ENCODE peak calls at places on chromosomes 7 and 10, in six cellular contexts. W is RWPE1, I is fibroblast of villous mesenchyme, H is GM10248, L is IMR-90, M is endothelial cell. C is an unnamed sample.

GRCh38 chr7:4629287-4629905 is 52.7 kb upstream of the FOXK1 start:
- DNase-seq in I (no peak), M (no peak), H (no peak), L (no peak), W (no peak), C (no peak)

GRCh38 chr10:123848564-123849457 is 42.8 kb downstream of the CPXM2 start:
- DNase-seq in M (no peak), L (no peak), W (no peak), H (no peak), I (no peak), C (peak)

GRCh38 chr7:66267249-66267648 is 62.1 kb downstream of the TPST1 start:
- DNase-seq in L (peak), H (no peak), M (no peak), W (no peak), I (peak), C (no peak)

GRCh38 chr7:20152511-20152910 is 64.7 kb downstream of the MACC1 start:
- DNase-seq in M (no peak), I (peak), L (peak), H (no peak), W (peak), C (no peak)

GRCh38 chr10:75941181-75941580 is 509.8 kb downstream of the LRMDA start:
- DNase-seq in W (no peak), I (no peak), H (no peak), L (no peak), M (no peak), C (no peak)

GRCh38 chr10:97256356-97256755 is 36.1 kb downstream of the ARHGAP19 start:
- DNase-seq in W (no peak), L (no peak), H (no peak), I (no peak), M (no peak), C (no peak)

GRCh38 chr10:113621799-113622198 is 42.0 kb downstream of the NRAP start:
- DNase-seq in I (no peak), L (no peak), M (no peak), H (no peak), W (no peak), C (no peak)

GRCh38 chr10:93818086-93818485 is 60.4 kb downstream of the LGI1 start:
- DNase-seq in L (no peak), H (no peak), I (no peak), M (no peak), W (no peak), C (no peak)

GRCh38 chr7:155521743-155522398 is 24.5 kb downstream of the CNPY1 start:
- DNase-seq in H (no peak), I (no peak), M (no peak), L (no peak), W (no peak), C (no peak)

GRCh38 chr7:116582164-116582732 is 57.4 kb downstream of the CAV1 start:
- DNase-seq in H (no peak), M (no peak), W (peak), L (peak), I (peak), C (no peak)

GRCh38 chr7:78620931-78621330 is 822.4 kb downstream of the PHTF2 start:
- DNase-seq in M (peak), L (peak), H (no peak), W (peak), I (peak), C (no peak)

GRCh38 chr7:17298840-17299476 is 506 bp downstream of the AHR start:
- DNase-seq in W (peak), M (peak), I (peak), H (peak), L (peak), C (no peak)

GRCh38 chr10:124223711-124224085 is 130.3 kb upstream of the CHST15 start:
- DNase-seq in M (no peak), I (no peak), H (no peak), W (no peak), L (no peak), C (no peak)

GRCh38 chr10:125700355-125700911 is 17.5 kb upstream of the TEX36 start:
- DNase-seq in W (no peak), H (no peak), I (peak), M (no peak), L (peak), C (no peak)

GRCh38 chr10:100340948-100341847 is 5.8 kb upstream of the SCD start:
- DNase-seq in W (no peak), M (no peak), L (no peak), H (no peak), I (no peak), C (no peak)

GRCh38 chr7:40072268-40072667 is 62.2 kb downstream of the MPLKIP start:
- DNase-seq in W (no peak), M (no peak), I (no peak), H (no peak), L (no peak), C (peak)

GRCh38 chr10:98602224-98602623 is 155.5 kb upstream of the HPS1 start:
- DNase-seq in L (no peak), I (no peak), W (no peak), H (no peak), M (no peak), C (no peak)

GRCh38 chr10:517872-518475 is 171.5 kb downstream of the DIP2C start:
- DNase-seq in M (no peak), I (no peak), H (no peak), W (no peak), L (no peak), C (no peak)

GRCh38 chr10:31041011-31041410 is 9.3 kb upstream of the ZNF438 start:
- DNase-seq in L (peak), M (no peak), H (no peak), W (no peak), I (no peak), C (no peak)

GRCh38 chr7:159114981-159115380 is 29.7 kb downstream of the VIPR2 start:
- DNase-seq in H (no peak), I (no peak), W (no peak), L (no peak), M (no peak), C (no peak)

GRCh38 chr10:27661511-27662286 is 83.9 kb downstream of the MKX start:
- DNase-seq in W (no peak), H (no peak), M (no peak), L (no peak), I (no peak), C (no peak)

GRCh38 chr10:24920907-24921881 is 31.2 kb downstream of the PRTFDC1 start:
- DNase-seq in L (peak), I (peak), W (peak), M (no peak), H (peak), C (peak)

GRCh38 chr7:36119005-36119711 is 33.9 kb upstream of the EEPD1 start:
- DNase-seq in L (peak), H (no peak), I (peak), M (no peak), W (peak), C (no peak)

GRCh38 chr10:84201682-84202081 is 7.3 kb downstream of the CDHR1 start:
- DNase-seq in L (no peak), H (no peak), W (no peak), I (no peak), M (no peak), C (no peak)

GRCh38 chr7:73703985-73704639 is 15.4 kb downstream of the STX1A start:
- DNase-seq in H (peak), M (peak), L (peak), W (no peak), I (peak), C (no peak)

GRCh38 chr10:89086801-89087513 is 96.4 kb downstream of the FAS start:
- DNase-seq in M (no peak), H (no peak), L (peak), W (no peak), I (peak), C (no peak)

GRCh38 chr10:122341141-122341810 is 33.2 kb upstream of the PLEKHA1 start:
- DNase-seq in L (no peak), M (no peak), H (no peak), I (peak), W (no peak), C (no peak)

GRCh38 chr7:158957507-158957900 is 101.1 kb downstream of the DYNC2I1 start:
- DNase-seq in W (peak), I (no peak), L (no peak), H (no peak), M (no peak), C (no peak)

GRCh38 chr10:71644307-71645180 is 75.0 kb downstream of the C10orf105 start:
- DNase-seq in M (no peak), W (no peak), I (no peak), H (peak), L (no peak), C (no peak)

DNA sequence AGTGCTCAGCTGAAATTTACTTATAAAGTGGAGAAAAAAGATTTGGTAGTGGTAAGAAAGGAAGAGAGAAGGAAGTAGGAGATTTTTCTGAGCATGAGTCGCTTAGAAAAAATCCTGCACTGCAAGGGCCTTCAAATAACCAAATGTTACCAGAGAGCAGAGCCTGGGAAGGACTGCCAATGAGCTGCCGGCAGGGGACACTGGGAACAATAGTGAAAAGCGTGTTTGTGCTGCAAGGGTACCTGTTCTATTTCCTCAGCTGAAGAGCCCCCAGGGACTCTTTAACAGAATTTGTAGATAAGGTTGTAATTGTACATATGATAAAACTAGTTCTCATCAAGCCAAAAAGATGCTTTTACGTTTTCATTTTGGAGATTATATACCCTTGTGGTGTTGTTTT is 696.3 kb upstream of the C7orf33 start:
- DNase-seq in I (no peak), M (no peak), W (no peak), H (no peak), L (no peak), C (no peak)
- TF ChIP-seq CTCF in I (no peak), M (no peak), W (no peak), H (no peak), L (no peak), C (no peak)

GRCh38 chr7:95476904-95477594 is 8.7 kb upstream of the ASB4 start:
- DNase-seq in H (peak), M (peak), W (peak), L (peak), I (peak), C (peak)
- TF ChIP-seq CTCF in H (peak), M (peak), W (peak), L (peak), I (peak), C (peak)

GRCh38 chr10:52900564-52900963 is 128.0 kb upstream of the MBL2 start:
- DNase-seq in I (no peak), W (no peak), L (no peak), M (no peak), H (peak), C (peak)
- TF ChIP-seq CTCF in I (no peak), W (no peak), L (no peak), M (no peak), H (no peak), C (no peak)

GRCh38 chr10:102230861-102231356 is 4.8 kb downstream of the ELOVL3 start:
- DNase-seq in L (no peak), W (no peak), I (no peak), H (peak), M (peak), C (no peak)
- TF ChIP-seq CTCF in L (peak), W (peak), I (peak), H (peak), M (no peak), C (peak)

GRCh38 chr7:101814996-101815825 is 2.2 kb upstream of the CUX1 start:
- DNase-seq in I (peak), L (peak), H (peak), W (no peak), M (peak), C (no peak)
- TF ChIP-seq CTCF in I (peak), L (peak), H (peak), W (peak), M (peak), C (peak)

DNA sequence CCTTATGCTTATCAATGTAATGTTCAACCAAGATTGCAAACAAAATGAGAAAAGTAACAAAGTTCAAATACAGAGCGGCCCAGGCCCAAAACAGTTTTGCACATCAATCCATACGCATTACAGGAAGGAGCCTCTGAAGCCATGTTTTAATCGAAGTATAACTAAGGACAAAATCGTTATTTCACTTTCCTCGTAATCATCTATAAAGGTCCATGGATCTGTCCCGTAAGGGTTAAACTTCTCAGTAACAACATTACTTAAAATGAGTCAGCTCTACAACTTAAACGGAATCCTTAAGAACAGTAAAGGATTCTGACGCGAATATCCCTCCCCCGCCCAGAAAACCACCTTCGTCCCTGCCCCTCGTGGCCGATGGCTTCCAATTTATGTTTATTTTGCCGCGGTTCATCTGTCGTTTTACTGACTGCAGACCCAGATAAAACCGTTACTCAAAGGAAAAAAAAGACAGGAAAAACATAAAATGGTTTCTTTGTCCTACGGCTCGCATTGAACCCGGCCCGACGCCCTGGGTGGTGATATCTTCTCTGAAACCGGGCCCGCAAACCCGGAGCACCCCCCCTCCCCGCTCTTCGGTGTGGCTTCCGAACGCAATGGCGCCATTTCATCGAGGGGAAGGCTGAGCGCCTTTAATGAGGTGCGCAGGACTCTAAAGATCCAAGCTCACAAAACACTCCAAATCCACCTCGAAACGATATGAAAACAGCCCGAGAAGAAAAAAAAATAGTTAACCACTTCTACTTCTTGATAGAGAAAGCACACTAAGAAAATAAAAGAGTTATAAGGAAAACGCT is 1.0 kb downstream of the HNRNPA2B1 start:
- DNase-seq in I (peak), L (peak), M (peak), H (no peak), W (no peak), C (no peak)
- TF ChIP-seq CTCF in I (no peak), L (no peak), M (no peak), H (no peak), W (no peak), C (no peak)

GRCh38 chr10:49379596-49380410 is 16.1 kb downstream of the DRGX start:
- DNase-seq in M (no peak), W (peak), I (no peak), H (peak), L (no peak), C (no peak)
- TF ChIP-seq CTCF in M (no peak), W (no peak), I (peak), H (no peak), L (peak), C (peak)

C was measured in GM12864.